ENCODE peak calls at places on chromosomes 7 and 10, in four cellular contexts. P, Y, D and H are unnamed samples.
A peak's percentile ranks its signal among the peaks of the same experiment; 100 is the strongest.

GRCh38 chr7:22627136-22627535 is 99.9 kb upstream of the IL6 start:
- DNase-seq in P (peak; percentile 29), Y (no peak), D (no peak), H (no peak)

GRCh38 chr10:131081386-131081785 is 230.1 kb downstream of the TCERG1L start:
- DNase-seq in P (no peak), Y (no peak), D (no peak), H (no peak)

GRCh38 chr10:69057261-69057950 is 30.5 kb upstream of the SRGN start:
- DNase-seq in Y (no peak), D (no peak), P (no peak), H (no peak)

GRCh38 chr7:100169147-100169850 is 882 bp upstream of the GAL3ST4 start:
- DNase-seq in D (no peak), Y (no peak), P (no peak), H (no peak)

GRCh38 chr7:105016083-105017075 is 2.4 kb downstream of the KMT2E start:
- DNase-seq in P (peak; percentile 65), D (no peak), Y (no peak), H (no peak)

GRCh38 chr10:26437637-26438461 is at the start of gene APBB1IP:
- DNase-seq in Y (no peak), D (no peak), P (no peak), H (no peak)

GRCh38 chr10:69961864-69962745 is 90.5 kb upstream of the MACROH2A2 start:
- DNase-seq in P (no peak), D (no peak), Y (no peak), H (no peak)

GRCh38 chr10:65501259-65501658 is 1424.6 kb upstream of the LRRTM3 start:
- DNase-seq in Y (no peak), P (no peak), D (no peak), H (peak; percentile 2)

GRCh38 chr7:31099451-31100444 is 47.6 kb downstream of the ADCYAP1R1 start:
- DNase-seq in D (no peak), P (no peak), Y (no peak), H (no peak)

GRCh38 chr7:157310676-157311185 is 26.1 kb upstream of the DNAJB6 start:
- DNase-seq in P (peak; percentile 19), D (no peak), Y (no peak), H (no peak)

GRCh38 chr7:67380858-67381257 is 384.2 kb downstream of the TYW1 start:
- DNase-seq in Y (no peak), P (no peak), D (no peak), H (no peak)

GRCh38 chr10:115045516-115045915 is 47.6 kb upstream of the ATRNL1 start:
- DNase-seq in D (no peak), Y (no peak), P (no peak), H (no peak)

GRCh38 chr10:97810476-97810875 is 38.7 kb upstream of the SFRP5 start:
- DNase-seq in P (peak; percentile 12), D (no peak), Y (no peak), H (no peak)

GRCh38 chr10:113303747-113304146 is 249.1 kb upstream of the HABP2 start:
- DNase-seq in D (no peak), P (peak; percentile 12), Y (no peak), H (no peak)
- TF ChIP-seq MAFK in D (no peak), P (no peak), Y (no peak), H (no peak)

DNA sequence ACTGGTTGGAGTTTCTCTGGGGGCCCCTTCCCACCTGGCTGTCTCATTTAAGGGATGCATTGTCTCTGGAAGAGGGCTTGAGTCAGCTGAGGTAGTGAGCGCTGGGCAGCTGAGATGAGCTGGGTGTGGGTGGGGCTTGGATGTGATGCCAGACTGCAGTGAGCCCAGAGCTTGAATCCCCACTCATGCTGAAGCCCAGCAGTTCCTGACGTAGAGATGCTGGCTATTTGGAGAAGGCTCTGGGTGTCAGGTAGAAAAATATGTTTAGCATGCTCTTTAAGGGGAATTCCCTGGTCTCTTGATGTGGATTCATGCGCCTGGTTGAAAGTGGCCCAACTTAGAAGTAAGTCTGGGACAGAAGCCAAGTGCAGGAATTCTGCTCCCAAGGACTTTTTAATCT is 241.5 kb upstream of the IGFBP3 start:
- DNase-seq in P (peak; percentile 62), D (no peak), Y (no peak), H (no peak)
- TF ChIP-seq MAFK in P (no peak), D (no peak), Y (no peak), H (no peak)

GRCh38 chr10:80739328-80739727 is 201.6 kb downstream of the SH2D4B start:
- DNase-seq in D (peak; percentile 33), P (no peak), Y (no peak), H (no peak)
- TF ChIP-seq MAFK in D (no peak), P (no peak), Y (no peak), H (no peak)

DNA sequence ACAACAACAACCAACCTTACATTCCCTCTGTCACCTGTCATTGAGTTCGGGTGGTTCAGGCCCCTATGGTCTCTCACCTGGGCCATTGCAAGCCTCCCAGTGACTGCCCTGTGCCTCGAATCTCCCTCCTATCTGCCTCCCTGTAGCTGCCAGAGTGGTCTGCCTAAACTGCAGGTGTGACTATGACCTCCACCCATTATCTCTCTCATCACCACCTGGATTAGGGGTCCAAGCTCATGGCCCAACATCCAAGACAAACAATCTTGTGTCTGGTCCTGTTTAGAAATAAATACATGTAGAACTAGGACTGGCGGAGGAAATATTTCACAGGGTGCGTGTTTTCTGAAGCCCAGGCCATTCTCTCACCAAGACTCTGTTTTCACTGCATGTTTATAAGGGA is 146.6 kb downstream of the HERPUD2 start:
- DNase-seq in P (no peak), Y (no peak), D (no peak), H (no peak)
- TF ChIP-seq MAFK in P (no peak), Y (no peak), D (no peak), H (no peak)

GRCh38 chr10:103967433-103968142 is 648 bp downstream of the SLK start:
- DNase-seq in P (no peak), D (peak; percentile 41), Y (no peak), H (peak; percentile 36)
- TF ChIP-seq MAFK in P (no peak), D (no peak), Y (no peak), H (no peak)

GRCh38 chr7:115128163-115128562 is 206.3 kb downstream of the MDFIC start:
- DNase-seq in Y (no peak), D (no peak), P (no peak), H (no peak)
- TF ChIP-seq MAFK in Y (no peak), D (no peak), P (no peak), H (no peak)

GRCh38 chr7:148912151-148912550 is 28.1 kb upstream of the EZH2 start:
- DNase-seq in D (no peak), P (no peak), Y (no peak), H (no peak)

GRCh38 chr7:148914208-148914777 is 30.2 kb upstream of the EZH2 start:
- DNase-seq in P (peak; percentile 85), D (peak; percentile 78), Y (no peak), H (peak; percentile 18)

GRCh38 chr7:148915211-148915610 is 31.1 kb upstream of the EZH2 start:
- DNase-seq in D (no peak), P (no peak), Y (no peak), H (no peak)

GRCh38 chr7:148911626-148912025 is 27.5 kb upstream of the EZH2 start:
- DNase-seq in P (no peak), D (no peak), Y (no peak), H (no peak)

DNA sequence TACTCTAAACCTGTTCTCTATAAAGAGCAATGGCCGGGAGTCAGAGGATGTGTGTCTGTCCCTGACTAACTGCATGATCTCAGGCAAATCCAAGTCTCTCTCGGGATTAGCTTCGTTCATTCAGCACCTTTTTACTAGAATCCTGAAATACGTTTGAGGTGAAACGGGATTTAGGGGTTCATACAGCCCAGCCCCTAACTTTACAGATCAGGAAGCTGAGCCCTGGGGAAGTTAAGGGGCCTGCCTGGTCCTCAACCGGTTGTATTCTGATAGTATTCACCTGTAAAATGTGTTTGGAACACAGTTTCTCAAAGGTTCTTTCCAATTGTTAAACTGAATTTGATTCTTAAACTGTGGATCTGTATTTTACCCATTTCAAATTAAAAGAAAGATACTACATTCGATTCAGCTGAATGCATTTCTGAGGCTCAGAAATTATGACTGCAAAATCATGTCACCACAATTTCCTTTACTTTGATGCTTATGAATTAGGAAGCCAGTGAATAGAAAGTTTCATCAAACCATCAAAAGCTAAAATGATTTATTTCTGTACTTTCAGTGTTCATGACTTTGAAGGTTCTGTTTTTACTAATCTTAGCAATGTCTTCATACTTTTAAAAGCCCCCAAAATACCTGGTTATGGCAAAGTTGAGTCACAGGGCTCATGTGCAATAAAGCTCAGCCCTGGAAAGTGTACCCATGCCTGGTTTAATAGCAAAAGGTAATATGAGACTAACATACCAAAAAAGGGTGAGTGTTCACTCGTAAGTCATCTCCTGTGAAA is 28.9 kb upstream of the EZH2 start:
- DNase-seq in D (no peak), P (no peak), Y (no peak), H (no peak)
- TF ChIP-seq MAFK in D (no peak), P (no peak), Y (no peak), H (no peak)

GRCh38 chr10:108421256-108421655 is 1256.8 kb upstream of the SORCS1 start:
- DNase-seq in P (no peak), D (no peak), Y (no peak), H (no peak)

GRCh38 chr10:108422286-108422685 is 1257.8 kb upstream of the SORCS1 start:
- DNase-seq in P (no peak), D (no peak), Y (no peak), H (no peak)

GRCh38 chr10:108427081-108427480 is 1262.6 kb upstream of the SORCS1 start:
- DNase-seq in D (no peak), Y (no peak), P (no peak), H (no peak)

GRCh38 chr10:108424656-108425055 is 1260.2 kb upstream of the SORCS1 start:
- DNase-seq in D (no peak), Y (no peak), P (peak; percentile 54), H (no peak)
- TF ChIP-seq MAFK in D (no peak), Y (no peak), P (no peak), H (no peak)

DNA sequence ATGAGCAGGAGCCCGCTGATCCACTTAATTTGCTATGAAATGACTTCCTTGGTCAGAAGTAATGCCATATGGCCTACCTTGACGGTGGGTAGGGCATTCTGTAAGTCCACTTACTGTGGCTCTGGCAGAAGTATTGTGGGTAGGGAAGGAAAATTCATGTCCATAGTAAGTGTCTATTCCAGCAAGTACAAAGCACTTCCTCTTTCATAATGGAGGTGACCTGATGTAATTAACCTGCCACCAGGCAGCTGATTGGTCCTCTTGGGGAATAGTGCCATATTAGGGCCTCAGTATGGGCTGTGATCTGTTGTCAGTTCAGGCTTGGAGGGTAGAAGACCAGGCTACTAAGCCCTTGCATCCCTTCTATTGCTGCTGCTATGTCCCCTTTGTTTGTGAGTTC is 103.9 kb downstream of the SLC37A3 start:
- DNase-seq in D (no peak), P (no peak), Y (no peak), H (no peak)
- TF ChIP-seq MAFK in D (no peak), P (no peak), Y (no peak), H (no peak)